ENCODE peak calls at places on chromosomes 6 and 20, in seven cellular contexts. G, F, Y, B, K, V and C are unnamed samples.

GRCh38 chr20:39117486-39117885 is 155.3 kb downstream of the DHX35 start:
- DNase-seq in G (no peak), F (peak; percentile 43), Y (peak; percentile 64), B (no peak), K (no peak), V (no peak), C (no peak)

GRCh38 chr6:30615219-30615957 is 1.7 kb downstream of the PPP1R10 start:
- DNase-seq in G (peak; percentile 53), F (peak; percentile 91), Y (peak; percentile 42), B (no peak), K (peak; percentile 46), V (no peak), C (no peak)

GRCh38 chr6:157271441-157271840 is 51.9 kb downstream of the TMEM242 start:
- DNase-seq in G (no peak), F (no peak), Y (no peak), B (no peak), K (no peak), V (no peak), C (no peak)

GRCh38 chr6:18011287-18011686 is 23.9 kb upstream of the KIF13A start:
- DNase-seq in G (no peak), F (no peak), Y (no peak), B (no peak), K (no peak), V (no peak), C (no peak)

GRCh38 chr6:145319605-145320004 is 415.7 kb downstream of the EPM2A start:
- DNase-seq in G (no peak), F (no peak), Y (no peak), B (no peak), K (no peak), V (no peak), C (no peak)

GRCh38 chr6:39339111-39339510 is 16.6 kb upstream of the KCNK16 start:
- DNase-seq in G (no peak), F (no peak), Y (no peak), B (no peak), K (no peak), V (no peak), C (no peak)

GRCh38 chr6:112485813-112486212 is 138.7 kb downstream of the RFPL4B start:
- DNase-seq in G (no peak), F (no peak), Y (no peak), B (no peak), K (no peak), V (no peak), C (no peak)

GRCh38 chr6:33702345-33702977 is 9.0 kb downstream of the UQCC2 start:
- DNase-seq in G (no peak), F (peak; percentile 61), Y (peak; percentile 45), B (no peak), K (no peak), V (no peak), C (peak; percentile 40)

GRCh38 chr20:59159822-59160740 is 3.5 kb upstream of the ZNF831 start:
- DNase-seq in G (no peak), F (no peak), Y (no peak), B (peak; percentile 62), K (peak; percentile 23), V (no peak), C (no peak)

GRCh38 chr6:135902756-135903331 is 51.3 kb downstream of the PDE7B start:
- DNase-seq in G (no peak), F (no peak), Y (no peak), B (no peak), K (no peak), V (no peak), C (no peak)

GRCh38 chr6:82270791-82271392 is 23.3 kb upstream of the IBTK start:
- DNase-seq in G (no peak), F (peak; percentile 52), Y (peak; percentile 35), B (no peak), K (no peak), V (no peak), C (no peak)

GRCh38 chr6:109393882-109394281 is 11.6 kb upstream of the CD164 start:
- DNase-seq in G (no peak), F (peak; percentile 22), Y (peak; percentile 51), B (no peak), K (no peak), V (no peak), C (no peak)

GRCh38 chr20:38242848-38243449 is 17.6 kb downstream of the KIAA1755 start:
- DNase-seq in G (no peak), F (no peak), Y (peak; percentile 35), B (no peak), K (no peak), V (no peak), C (no peak)

GRCh38 chr6:87127737-87128136 is 27.6 kb upstream of the ZNF292 start:
- DNase-seq in G (no peak), F (no peak), Y (no peak), B (no peak), K (no peak), V (no peak), C (no peak)

GRCh38 chr20:50578778-50579165 is 68.6 kb downstream of the PTPN1 start:
- DNase-seq in G (no peak), F (no peak), Y (no peak), B (no peak), K (no peak), V (no peak), C (no peak)

GRCh38 chr20:15616626-15617025 is 956.6 kb downstream of the KIF16B start:
- DNase-seq in G (no peak), F (peak; percentile 28), Y (no peak), B (no peak), K (no peak), V (no peak), C (no peak)

GRCh38 chr6:150894935-150895686 is 29.6 kb downstream of the MTHFD1L start:
- DNase-seq in G (no peak), F (peak; percentile 62), Y (peak; percentile 88), B (no peak), K (no peak), V (no peak), C (no peak)

GRCh38 chr6:163992701-163993100 is 578.2 kb downstream of the QKI start:
- DNase-seq in G (no peak), F (no peak), Y (no peak), B (no peak), K (no peak), V (no peak), C (no peak)

GRCh38 chr20:37564388-37565133 is 36.9 kb upstream of the BLCAP start:
- DNase-seq in G (no peak), F (no peak), Y (no peak), B (peak; percentile 62), K (peak; percentile 34), V (peak; percentile 67), C (peak; percentile 83)

GRCh38 chr6:18703546-18703945 is 316.4 kb downstream of the RNF144B start:
- DNase-seq in G (no peak), F (no peak), Y (no peak), B (no peak), K (no peak), V (no peak), C (no peak)

DNA sequence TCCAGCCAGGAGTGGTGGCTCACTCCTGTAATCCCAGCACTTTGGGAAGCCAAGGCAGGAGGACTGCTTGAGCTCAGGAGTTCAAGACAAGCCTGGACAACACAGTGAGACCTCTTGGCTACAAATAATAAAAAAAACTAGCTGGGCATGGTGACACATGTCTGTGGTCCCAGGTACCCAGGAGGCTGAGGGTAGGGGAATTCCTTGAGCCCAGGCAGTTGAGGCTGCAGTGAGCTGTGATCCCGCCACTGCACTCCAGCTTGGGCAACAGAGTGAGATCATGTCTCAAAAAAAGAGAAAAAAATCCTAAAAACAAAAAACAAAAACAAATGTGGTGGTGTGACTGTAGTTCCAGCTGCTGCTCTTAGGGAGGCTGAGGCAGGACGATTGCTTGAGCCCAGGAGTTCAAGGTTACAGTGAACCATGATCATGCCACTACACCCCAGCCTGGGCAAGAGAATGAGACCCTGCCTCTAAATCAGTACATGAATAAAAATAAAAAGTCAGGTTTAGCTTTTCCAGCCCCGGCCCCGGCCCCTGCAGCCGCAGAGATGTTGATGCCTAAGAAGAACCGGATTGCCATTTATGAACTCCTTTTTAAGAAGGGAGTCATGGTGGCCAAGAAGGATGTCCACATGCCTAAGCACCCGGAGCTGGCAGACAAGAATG is 13.5 kb upstream of the SNRPC start:
- DNase-seq in G (no peak), F (no peak), Y (no peak), B (no peak), K (no peak), V (no peak), C (no peak)
- TF ChIP-seq CTCF in G (no peak), F (no peak), Y (no peak), B (no peak), K (no peak), V (no peak), C (no peak)

DNA sequence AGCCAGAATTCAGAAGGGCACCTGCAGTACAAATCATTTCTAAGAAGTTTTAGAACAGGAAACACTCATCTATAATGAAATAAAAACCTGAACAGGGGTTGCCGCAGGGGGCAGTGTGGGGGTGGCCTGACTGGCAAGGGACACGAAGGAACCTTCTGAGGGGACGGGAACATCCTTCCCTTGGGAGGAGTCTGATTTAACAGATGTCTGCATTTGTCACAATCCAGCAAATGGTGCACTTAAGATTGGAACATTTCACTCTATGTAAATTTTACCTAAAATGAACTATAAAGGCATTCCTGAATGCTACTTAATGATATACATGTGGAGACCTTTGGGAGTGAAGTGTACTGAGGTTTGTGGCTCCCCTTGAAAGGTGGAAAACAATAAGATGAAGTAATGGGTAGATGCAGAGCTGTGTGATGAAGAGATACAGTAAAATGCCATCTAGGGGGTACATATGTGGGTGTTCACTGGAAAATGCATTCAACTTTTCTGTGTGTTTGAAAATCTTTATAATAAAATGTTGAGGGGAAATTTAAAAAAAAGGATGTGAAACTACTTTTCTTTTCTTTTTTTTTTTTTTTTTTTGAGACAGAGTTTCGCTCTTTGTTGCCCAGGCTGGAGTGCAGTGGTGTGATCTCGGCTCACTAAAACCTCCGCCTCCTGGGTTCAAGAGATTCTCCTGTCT is 89.5 kb downstream of the SNX5 start:
- DNase-seq in G (no peak), F (no peak), Y (no peak), B (peak; percentile 56), K (no peak), V (no peak), C (no peak)
- TF ChIP-seq CTCF in G (no peak), F (no peak), Y (no peak), B (no peak), K (no peak), V (no peak), C (no peak)

GRCh38 chr6:160520043-160520904 is 143.8 kb downstream of the LPA start:
- DNase-seq in G (peak; percentile 75), F (peak; percentile 34), Y (no peak), B (peak; percentile 88), K (peak; percentile 86), V (peak; percentile 83), C (peak; percentile 87)
- TF ChIP-seq CTCF in G (peak; percentile 89), F (no peak), Y (peak; percentile 36), B (no peak), K (no peak), V (no peak), C (peak; percentile 51)

DNA sequence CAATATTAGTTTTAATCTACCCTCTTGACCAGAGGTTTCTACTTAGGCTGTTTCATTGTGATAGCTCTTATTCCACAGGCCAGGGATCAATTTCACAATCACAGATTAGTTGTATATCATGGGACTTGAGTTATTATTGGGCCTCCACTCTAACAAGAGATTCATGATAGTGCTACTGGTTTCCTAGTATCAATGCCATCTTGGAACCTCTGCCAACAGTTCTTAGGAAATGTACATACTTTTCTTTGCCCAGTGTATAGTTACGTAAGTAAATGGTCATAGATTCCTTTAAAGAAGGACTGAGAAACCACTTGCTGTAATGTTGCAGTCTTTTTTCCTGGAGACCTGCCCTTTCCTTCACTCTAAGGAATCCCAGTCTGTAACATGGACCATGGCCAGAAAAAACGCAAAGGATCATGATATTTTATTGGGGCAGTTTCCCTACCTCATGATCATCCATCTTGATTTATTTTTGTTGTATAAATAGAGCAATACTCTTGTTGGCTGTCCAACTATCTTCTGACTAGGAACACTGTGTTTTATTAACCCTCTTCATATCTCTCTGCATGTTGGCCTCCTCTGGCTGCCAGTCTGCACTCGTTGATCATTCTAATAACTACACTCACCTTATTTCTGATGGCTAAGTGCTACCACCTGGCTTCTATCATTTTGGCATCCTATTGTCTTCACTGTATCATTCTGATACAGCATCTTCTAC is 38.0 kb upstream of the VGLL2 start:
- DNase-seq in G (no peak), F (no peak), Y (no peak), B (no peak), K (no peak), V (no peak), C (no peak)
- TF ChIP-seq CTCF in G (no peak), F (no peak), Y (no peak), B (no peak), K (no peak), V (no peak), C (no peak)